ENCODE peak calls at places on chromosomes 6 and 20, in nine cellular contexts. C is Peyer's patch; A is fibroblast of lung; Q is CD8-positive, alpha-beta T cell; N is mucosa of descending colon; F is esophagus squamous epithelium; U is AG10803; Z is ovary; P is cardiac fibroblast. V is an unnamed sample.

GRCh38 chr6:157106487-157106886 is 216.8 kb downstream of the TMEM242 start:
- DNase-seq in U (peak), Q (no peak), C (no peak), A (peak), Z (no peak), P (peak), F (no peak), N (no peak), V (peak)

GRCh38 chr20:8670900-8671229 is 398.0 kb upstream of the PLCB4 start:
- DNase-seq in U (peak), F (no peak), Z (no peak), A (no peak), C (no peak), N (no peak), Q (no peak), P (no peak), V (no peak)

GRCh38 chr20:11155156-11155805 is 481.5 kb upstream of the JAG1 start:
- DNase-seq in Q (no peak), P (no peak), A (no peak), U (peak), Z (no peak), C (no peak), N (peak), F (no peak), V (no peak)

GRCh38 chr6:50264995-50265571 is 215.4 kb upstream of the DEFB112 start:
- DNase-seq in C (no peak), U (no peak), N (no peak), P (peak), F (no peak), Z (no peak), A (peak), Q (no peak), V (no peak)

GRCh38 chr6:157036245-157036681 is 259.1 kb downstream of the ARID1B start:
- DNase-seq in Z (no peak), P (no peak), U (peak), A (peak), N (no peak), Q (no peak), F (no peak), C (no peak), V (no peak)

GRCh38 chr20:41214666-41215065 is 77.3 kb downstream of the PLCG1 start:
- DNase-seq in F (no peak), A (no peak), N (no peak), Z (no peak), C (no peak), Q (no peak), U (no peak), P (no peak), V (no peak)

GRCh38 chr6:71080793-71081192 is 123.9 kb upstream of the B3GAT2 start:
- DNase-seq in C (no peak), N (no peak), Z (no peak), A (peak), P (peak), F (no peak), U (peak), Q (no peak), V (peak)

GRCh38 chr20:8082025-8082424 is 50.0 kb upstream of the PLCB1 start:
- DNase-seq in C (no peak), U (peak), A (no peak), Q (no peak), Z (no peak), P (peak), N (no peak), F (no peak), V (no peak)

GRCh38 chr6:142013286-142013685 is 119.4 kb upstream of the GJE1 start:
- DNase-seq in P (peak), Z (no peak), Q (no peak), F (no peak), N (no peak), A (peak), U (peak), C (no peak), V (peak)

GRCh38 chr20:63968136-63968927 is 1.4 kb downstream of the ZNF512B start:
- DNase-seq in N (peak), Q (peak), F (no peak), Z (peak), P (no peak), C (no peak), U (no peak), A (no peak), V (no peak)

GRCh38 chr20:19210426-19211155 is 1.9 kb upstream of the SLC24A3 start:
- DNase-seq in P (no peak), Q (no peak), N (no peak), U (peak), A (no peak), C (no peak), Z (peak), F (no peak), V (no peak)

GRCh38 chr6:29520232-29520631 is 32.5 kb upstream of the MAS1L start:
- DNase-seq in N (no peak), A (no peak), Q (no peak), C (no peak), F (no peak), P (no peak), U (no peak), Z (no peak), V (no peak)

GRCh38 chr20:31937820-31938219 is 14.0 kb downstream of the PDRG1 start:
- DNase-seq in Z (no peak), P (no peak), C (no peak), F (no peak), N (no peak), Q (no peak), A (no peak), U (no peak), V (no peak)

GRCh38 chr6:40054186-40054585 is 119.9 kb upstream of the MOCS1 start:
- DNase-seq in U (no peak), F (no peak), C (no peak), N (no peak), Q (no peak), A (no peak), P (no peak), Z (no peak), V (no peak)

GRCh38 chr20:62561948-62562347 is 80.4 kb upstream of the SLCO4A1 start:
- DNase-seq in Z (no peak), Q (no peak), C (no peak), P (no peak), U (no peak), A (no peak), N (no peak), F (no peak), V (no peak)

GRCh38 chr6:46652603-46653438 is at the start of the genes CYP39A1 and SLC25A27:
- DNase-seq in Q (peak), A (peak), N (peak), F (peak), C (peak), P (peak), Z (peak), U (peak), V (peak)

GRCh38 chr20:40563296-40563950 is 125.6 kb downstream of the MAFB start:
- DNase-seq in P (peak), A (peak), Q (no peak), Z (no peak), N (peak), C (peak), U (peak), F (peak), V (peak)

GRCh38 chr6:678515-678914 is 14.4 kb downstream of the EXOC2 start:
- DNase-seq in C (no peak), U (no peak), A (no peak), P (no peak), Z (no peak), N (no peak), F (no peak), Q (no peak), V (no peak)

GRCh38 chr20:46709459-46710148 is at the start of gene SLC2A10:
- DNase-seq in P (peak), C (peak), Q (no peak), U (peak), A (peak), F (no peak), Z (peak), N (peak), V (peak)

GRCh38 chr6:4664117-4664626 is 112.0 kb upstream of the CDYL start:
- DNase-seq in N (peak), Q (no peak), A (peak), C (peak), Z (peak), U (peak), P (peak), F (no peak), V (peak)

GRCh38 chr6:88650029-88650619 is 313.3 kb downstream of the RNGTT start:
- DNase-seq in Z (no peak), F (no peak), P (peak), N (no peak), C (no peak), U (peak), A (peak), Q (no peak), V (peak)

GRCh38 chr6:122372647-122373046 is 26.8 kb upstream of the HSF2 start:
- DNase-seq in F (no peak), N (no peak), A (peak), C (no peak), Z (no peak), P (peak), U (no peak), Q (no peak), V (peak)

GRCh38 chr20:19864130-19864529 is 106.1 kb downstream of the RIN2 start:
- DNase-seq in Q (no peak), F (no peak), U (peak), P (no peak), Z (no peak), C (no peak), A (no peak), N (no peak), V (no peak)

GRCh38 chr20:33531047-33531877 is 41.4 kb downstream of the CBFA2T2 start:
- DNase-seq in N (no peak), F (no peak), Q (no peak), Z (no peak), C (no peak), P (peak), U (peak), A (peak), V (peak)

GRCh38 chr6:4351857-4352669 is 216.7 kb upstream of the ECI2 start:
- DNase-seq in U (peak), F (no peak), A (peak), Q (no peak), P (peak), Z (no peak), N (no peak), C (peak), V (peak)

GRCh38 chr20:41862023-41862422 is 243.8 kb upstream of the CHD6 start:
- DNase-seq in Z (no peak), C (no peak), A (no peak), U (no peak), Q (no peak), N (no peak), P (no peak), F (no peak), V (peak)

GRCh38 chr6:99868074-99868702 is 125.8 kb downstream of the MCHR2 start:
- DNase-seq in N (peak), U (peak), F (peak), Z (peak), A (peak), C (peak), P (peak), Q (peak), V (peak)

GRCh38 chr20:38034108-38034649 is 633 bp downstream of the RPRD1B start:
- DNase-seq in N (peak), P (no peak), Q (no peak), A (no peak), U (no peak), C (no peak), F (no peak), Z (no peak), V (no peak)

GRCh38 chr6:34697904-34698557 is 1.5 kb upstream of the ILRUN start:
- DNase-seq in C (no peak), Z (no peak), F (no peak), N (no peak), P (no peak), U (no peak), A (no peak), Q (no peak), V (no peak)
- H3K4me3 ChIP-seq in C (no peak), Z (no peak), F (no peak), N (no peak), P (no peak), U (no peak), A (no peak), Q (peak), V (no peak)

DNA sequence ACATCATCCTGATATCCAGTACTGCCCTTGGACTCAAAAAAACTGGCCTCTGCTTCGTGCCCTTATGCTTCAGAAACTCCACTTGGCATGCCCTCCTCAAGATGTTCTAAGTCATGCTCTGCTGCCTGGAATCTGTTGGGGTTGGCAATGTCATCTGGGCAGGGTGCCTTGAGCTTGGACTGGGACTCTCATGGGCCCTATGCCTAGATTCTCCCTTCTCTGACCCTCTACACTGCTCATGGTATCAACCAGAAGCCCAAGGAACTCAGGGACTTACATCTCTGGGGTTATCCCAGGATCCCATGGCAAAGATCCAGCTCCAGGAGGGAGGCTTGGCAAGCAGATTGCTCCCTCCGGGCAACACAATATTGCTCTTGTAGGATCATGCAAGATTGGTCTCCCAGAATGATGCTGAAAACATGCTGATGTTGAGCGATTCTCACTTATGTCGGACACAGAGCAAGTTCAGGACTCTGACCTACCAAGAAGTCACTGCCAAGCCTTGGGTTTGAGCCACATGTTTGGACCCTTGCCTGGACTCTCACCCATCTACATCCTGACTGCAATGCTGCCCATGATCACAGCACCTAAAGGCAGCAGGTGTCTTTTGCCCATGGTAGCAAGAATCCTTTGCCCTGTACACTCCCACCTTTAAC is 88.8 kb downstream of the ADAT2 start:
- DNase-seq in A (no peak), Q (no peak), C (no peak), P (no peak), U (no peak), F (no peak), N (no peak), Z (no peak), V (no peak)
- TF ChIP-seq CTCF in A (no peak), Q (no peak), C (no peak), P (no peak), U (no peak), F (no peak), N (no peak), Z (no peak), V (no peak)

GRCh38 chr20:57395111-57395959 is 4.1 kb downstream of the RBM38 start:
- DNase-seq in F (no peak), C (peak), P (peak), Z (peak), A (peak), U (peak), Q (peak), N (no peak), V (peak)
- H3K4me3 ChIP-seq in F (no peak), C (no peak), P (no peak), Z (no peak), A (no peak), U (no peak), Q (no peak), N (no peak), V (no peak)

GRCh38 chr6:44234101-44235090 is 11.0 kb downstream of the SLC29A1 start:
- DNase-seq in C (peak), Q (no peak), U (peak), P (peak), A (peak), F (no peak), Z (peak), N (peak), V (peak)
- TF ChIP-seq CTCF in C (peak), Q (peak), U (peak), P (peak), A (peak), F (peak), Z (peak), N (peak), V (peak)

GRCh38 chr20:48262396-48262795 is 477.1 kb upstream of the SULF2 start:
- DNase-seq in F (no peak), Q (no peak), P (no peak), Z (no peak), U (no peak), N (no peak), C (no peak), A (no peak), V (no peak)
- H3K4me3 ChIP-seq in F (no peak), Q (no peak), P (no peak), Z (no peak), U (no peak), N (no peak), C (no peak), A (no peak), V (no peak)

DNA sequence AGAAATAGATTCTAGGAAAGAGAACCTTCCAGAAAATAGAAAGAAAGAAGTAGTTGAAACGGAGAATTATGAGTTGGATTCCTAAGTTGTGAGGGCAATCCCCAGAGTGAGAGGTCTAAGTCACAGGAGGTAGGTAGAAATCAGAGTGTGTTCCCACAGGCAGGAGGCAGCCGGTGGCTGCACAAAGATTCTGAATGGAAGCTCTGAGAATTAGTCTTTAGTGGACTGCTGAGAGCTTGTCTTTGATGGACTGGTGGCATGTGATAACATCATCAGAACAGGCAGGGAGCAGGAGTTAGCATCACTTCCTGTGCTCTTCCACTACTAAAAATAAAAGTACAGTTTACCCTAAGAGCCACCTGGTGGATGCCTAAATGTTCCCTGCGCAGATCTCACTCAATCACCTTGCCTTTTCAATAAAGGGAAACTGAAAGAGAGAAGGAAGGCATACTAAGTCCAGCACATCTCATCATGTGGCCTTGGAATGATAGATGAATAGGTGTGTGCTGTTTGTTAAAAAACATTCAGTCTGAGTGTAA is 294.6 kb upstream of the POU3F2 start:
- DNase-seq in Z (no peak), N (no peak), U (no peak), F (no peak), A (no peak), C (no peak), Q (no peak), P (no peak), V (no peak)
- TF ChIP-seq CTCF in Z (no peak), N (no peak), U (no peak), F (no peak), A (no peak), C (no peak), Q (no peak), P (no peak), V (no peak)

DNA sequence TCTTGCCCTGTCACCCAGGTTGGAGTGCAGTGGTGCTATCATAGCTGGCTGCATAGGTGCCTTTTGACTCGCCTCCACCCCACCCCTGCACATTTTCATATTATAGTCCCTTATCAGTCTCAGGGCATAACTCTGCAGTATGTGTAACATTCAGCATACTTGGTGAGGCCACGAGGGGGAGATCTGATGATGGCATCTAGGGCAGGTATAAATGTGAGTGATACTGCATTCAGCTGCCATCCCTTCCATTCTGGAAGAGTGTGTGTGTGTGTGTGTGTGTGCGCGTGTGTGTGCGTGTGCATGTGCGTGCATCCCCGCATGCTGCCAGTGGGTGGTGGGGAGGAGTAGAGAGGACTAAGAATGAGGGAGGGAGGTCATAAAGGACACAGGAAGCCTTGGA is 81.4 kb downstream of the JARID2 start:
- DNase-seq in C (peak), F (no peak), Q (peak), Z (no peak), N (peak), P (peak), A (no peak), U (no peak), V (no peak)
- H3K4me3 ChIP-seq in C (no peak), F (no peak), Q (no peak), Z (no peak), N (no peak), P (no peak), A (no peak), U (no peak), V (no peak)

GRCh38 chr20:54195483-54196472 is 12.1 kb upstream of the PFDN4 start:
- DNase-seq in U (no peak), Q (no peak), A (no peak), F (no peak), P (no peak), N (no peak), Z (no peak), C (no peak), V (no peak)

GRCh38 chr20:54200487-54201267 is 7.2 kb upstream of the PFDN4 start:
- DNase-seq in C (no peak), Q (no peak), F (no peak), U (no peak), Z (no peak), P (no peak), A (no peak), N (peak), V (no peak)

GRCh38 chr20:54199721-54200176 is 8.1 kb upstream of the PFDN4 start:
- DNase-seq in A (peak), F (no peak), Q (peak), U (peak), Z (peak), N (peak), C (peak), P (peak), V (peak)

GRCh38 chr20:54199283-54199682 is 8.6 kb upstream of the PFDN4 start:
- DNase-seq in A (no peak), C (no peak), U (no peak), Z (no peak), F (no peak), P (no peak), N (no peak), Q (no peak), V (no peak)

GRCh38 chr20:54197621-54198604 is 10.0 kb upstream of the PFDN4 start:
- DNase-seq in Q (no peak), F (no peak), C (no peak), N (no peak), A (peak), Z (no peak), P (peak), U (peak), V (peak)
- TF ChIP-seq CTCF in Q (no peak), F (peak), C (peak), N (no peak), A (peak), Z (no peak), P (peak), U (peak), V (peak)

DNA sequence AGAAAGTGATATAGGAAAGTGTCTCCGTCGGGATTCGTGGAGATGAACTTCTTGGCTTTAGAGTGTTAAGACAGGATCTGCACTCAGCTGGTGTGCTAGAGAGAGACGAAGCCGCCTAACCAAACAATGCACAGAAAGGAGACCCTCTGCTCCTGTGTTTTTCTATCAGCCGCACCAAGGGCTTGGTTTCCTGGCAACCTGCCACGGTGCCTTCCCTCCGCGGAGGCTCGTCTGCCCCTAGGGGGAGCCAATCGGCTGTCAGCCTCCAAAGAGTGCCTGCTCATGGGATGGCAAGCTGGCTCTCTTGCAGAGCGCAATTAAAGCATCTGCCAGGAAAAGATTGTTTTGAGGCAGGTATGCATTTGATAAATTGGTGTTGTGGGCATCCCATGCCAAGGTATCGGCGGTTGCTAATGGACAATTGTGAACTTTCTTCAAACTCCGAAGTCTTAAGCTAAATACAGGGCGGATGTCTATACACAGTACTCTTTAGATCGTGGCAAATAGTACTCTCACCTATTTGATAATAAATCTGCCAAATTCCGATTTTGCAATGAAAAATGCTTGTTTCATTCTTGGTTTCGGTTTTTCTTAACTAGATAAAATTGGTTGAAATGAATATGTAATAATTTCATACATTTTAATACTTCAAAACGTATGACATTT is 603.3 kb downstream of the RNF144B start:
- DNase-seq in P (peak), N (peak), Q (no peak), U (peak), C (peak), Z (peak), A (peak), F (no peak), V (peak)
- H3K4me3 ChIP-seq in P (no peak), N (no peak), Q (no peak), U (no peak), C (no peak), Z (no peak), A (no peak), F (no peak), V (no peak)

V was measured in astrocyte of the spinal cord.